ENCODE peak calls at places on chromosomes 7 and 10, in five cellular contexts. Q, L, C, H and N are unnamed samples.

GRCh38 chr10:17023386-17024298 is 106.0 kb downstream of the CUBN start:
- DNase-seq in Q (peak; percentile 85), L (no peak), C (no peak), H (no peak), N (no peak)

GRCh38 chr10:28719789-28720436 is 42.6 kb downstream of the BAMBI start:
- DNase-seq in Q (peak; percentile 32), L (no peak), C (no peak), H (no peak), N (no peak)

GRCh38 chr10:93235686-93236085 is 162.0 kb downstream of the CYP26A1 start:
- DNase-seq in Q (peak; percentile 90), L (no peak), C (no peak), H (no peak), N (no peak)

GRCh38 chr7:16106300-16106699 is 315.0 kb downstream of the CRPPA start:
- DNase-seq in Q (no peak), L (no peak), C (no peak), H (no peak), N (no peak)

GRCh38 chr10:80701706-80702105 is 164.0 kb downstream of the SH2D4B start:
- DNase-seq in Q (no peak), L (no peak), C (no peak), H (no peak), N (no peak)

GRCh38 chr7:32164341-32164996 is 94.3 kb upstream of the PDE1C start:
- DNase-seq in Q (peak; percentile 70), L (no peak), C (no peak), H (no peak), N (peak; percentile 58)

GRCh38 chr7:539731-540411 is 20.2 kb upstream of the PDGFA start:
- DNase-seq in Q (peak; percentile 29), L (no peak), C (no peak), H (no peak), N (no peak)

GRCh38 chr10:3036605-3037004 is 30.7 kb upstream of the PFKP start:
- DNase-seq in Q (no peak), L (no peak), C (no peak), H (no peak), N (no peak)

GRCh38 chr10:97466755-97467154 is 20.8 kb downstream of the ZDHHC16 start:
- DNase-seq in Q (no peak), L (no peak), C (no peak), H (no peak), N (no peak)

GRCh38 chr10:132893090-132893489 is 49.3 kb downstream of the CFAP46 start:
- DNase-seq in Q (no peak), L (no peak), C (no peak), H (no peak), N (no peak)

GRCh38 chr7:46486264-46487206 is 565.5 kb upstream of the IGFBP3 start:
- DNase-seq in Q (peak; percentile 81), L (no peak), C (no peak), H (no peak), N (no peak)

GRCh38 chr10:70461397-70462348 is 16.9 kb upstream of the PALD1 start:
- DNase-seq in Q (peak; percentile 79), L (peak; percentile 47), C (peak; percentile 57), H (peak; percentile 40), N (peak; percentile 74)

GRCh38 chr7:149496642-149497391 is 792 bp downstream of the ZNF746 start:
- DNase-seq in Q (peak; percentile 35), L (no peak), C (peak; percentile 55), H (no peak), N (peak; percentile 54)

GRCh38 chr7:100100420-100101015 is 679 bp downstream of the MCM7 start:
- DNase-seq in Q (peak; percentile 95), L (peak; percentile 90), C (peak; percentile 95), H (peak; percentile 86), N (peak; percentile 82)